ENCODE peak calls at places on chromosomes 2 and 18, in six cellular contexts. G is RPMI7951; P is HuH-7.5; E is stimulated activated naive CD8-positive, alpha-beta T cell treated with anti-CD3 and anti-CD28 coated beads, Interleukin-15, amount 100 ng/mL, for 72 hours; M is NCI-H1092 treated with DMSO at 0.1 percent for 48 hours; Y is GM10248. C is an unnamed sample.

GRCh38 chr2:188450740-188451480 is 159.2 kb downstream of the GULP1 start:
- DNase-seq in E (no peak), G (peak), M (no peak), P (no peak), Y (no peak), C (no peak)

GRCh38 chr2:242031481-242032019 is 162.0 kb downstream of the RTP5 start:
- DNase-seq in Y (no peak), M (no peak), E (peak), P (no peak), G (peak), C (no peak)

GRCh38 chr2:17962874-17963273 is 84.4 kb downstream of the KCNS3 start:
- DNase-seq in P (no peak), E (no peak), G (peak), Y (no peak), M (no peak), C (no peak)

GRCh38 chr2:162293122-162293781 is 25.2 kb downstream of the IFIH1 start:
- DNase-seq in M (no peak), G (no peak), E (no peak), P (no peak), Y (no peak), C (no peak)

GRCh38 chr2:219225350-219225749 is 4.1 kb downstream of the ATG9A start:
- DNase-seq in G (no peak), P (no peak), Y (no peak), M (no peak), E (no peak), C (no peak)

GRCh38 chr2:170122883-170123547 is 54.9 kb upstream of the MYO3B start:
- DNase-seq in Y (no peak), E (no peak), G (no peak), P (no peak), M (no peak), C (no peak)

GRCh38 chr18:78323453-78324230 is 656.0 kb upstream of the SALL3 start:
- DNase-seq in E (no peak), M (no peak), P (no peak), Y (no peak), G (no peak), C (no peak)

GRCh38 chr2:207974214-207974600 is 51.1 kb downstream of the PLEKHM3 start:
- DNase-seq in Y (no peak), P (no peak), M (no peak), G (no peak), E (no peak), C (no peak)

GRCh38 chr2:134178109-134178877 is 75.6 kb upstream of the MGAT5 start:
- DNase-seq in P (no peak), M (no peak), G (no peak), E (no peak), Y (no peak), C (no peak)

GRCh38 chr2:238784671-238785527 is 63.0 kb upstream of the TWIST2 start:
- DNase-seq in E (peak), Y (peak), M (peak), P (peak), G (peak), C (peak)

GRCh38 chr2:173997779-173998178 is 32.6 kb upstream of the SP3 start:
- DNase-seq in M (peak), P (no peak), G (no peak), E (no peak), Y (no peak), C (peak)

GRCh38 chr2:43438858-43439655 is 156.8 kb downstream of the THADA start:
- DNase-seq in G (peak), P (no peak), Y (no peak), M (no peak), E (no peak), C (no peak)

GRCh38 chr2:225120175-225120574 is 77.9 kb upstream of the DOCK10 start:
- DNase-seq in E (no peak), G (peak), M (no peak), Y (no peak), P (no peak), C (no peak)

GRCh38 chr2:177784449-177784845 is 288.1 kb downstream of the PDE11A start:
- DNase-seq in M (no peak), P (no peak), Y (no peak), E (no peak), G (peak), C (peak)

GRCh38 chr18:61572871-61573270 is 239.6 kb downstream of the CDH20 start:
- DNase-seq in P (no peak), E (no peak), G (no peak), M (no peak), Y (no peak), C (no peak)

GRCh38 chr2:209191139-209191538 is 232.7 kb upstream of the MAP2 start:
- DNase-seq in G (no peak), M (no peak), E (no peak), P (no peak), Y (no peak), C (no peak)

GRCh38 chr2:238700122-238700457 is 147.8 kb upstream of the TWIST2 start:
- DNase-seq in M (no peak), P (no peak), G (no peak), E (no peak), Y (no peak), C (no peak)

GRCh38 chr18:58495202-58495601 is 133.7 kb downstream of the ALPK2 start:
- DNase-seq in Y (no peak), E (no peak), G (no peak), M (no peak), P (no peak), C (no peak)

C was measured in prostate gland.